ENCODE peak calls at places on chromosomes 11 and 22, in six cellular contexts. L is sigmoid colon, T is colonic mucosa, A is RWPE1, S is heart right ventricle, U is lower lobe of right lung. D is an unnamed sample.

GRCh38 chr11:88183233-88183632 is 8.0 kb upstream of the RAB38 start:
- DNase-seq in L (no peak), T (no peak), A (no peak), U (no peak), S (no peak), D (no peak)

GRCh38 chr11:112837162-112837826 is 123.9 kb upstream of the NCAM1 start:
- DNase-seq in S (peak; percentile 10), T (no peak), U (no peak), A (no peak), L (no peak), D (no peak)

GRCh38 chr22:43821606-43822425 is 9.7 kb upstream of the EFCAB6 start:
- DNase-seq in S (no peak), U (no peak), T (no peak), A (no peak), L (no peak), D (no peak)

GRCh38 chr22:21761086-21761485 is 25.5 kb upstream of the YPEL1 start:
- DNase-seq in U (no peak), A (no peak), S (no peak), T (no peak), L (no peak), D (no peak)

GRCh38 chr11:35144103-35144741 is 5.3 kb downstream of the CD44 start:
- DNase-seq in L (no peak), A (peak; percentile 80), T (no peak), S (no peak), U (no peak), D (no peak)

GRCh38 chr11:133842053-133842452 is 3.3 kb downstream of the SPATA19 start:
- DNase-seq in A (no peak), S (no peak), T (no peak), L (no peak), U (no peak), D (no peak)

GRCh38 chr11:786235-787083 is 3.4 kb downstream of the CEND1 start:
- DNase-seq in A (no peak), L (no peak), U (no peak), T (no peak), S (no peak), D (no peak)

GRCh38 chr22:19819911-19820879 is 34.5 kb downstream of the GNB1L start:
- DNase-seq in S (no peak), T (peak; percentile 11), A (no peak), U (peak; percentile 30), L (peak; percentile 58), D (no peak)

GRCh38 chr22:41904450-41905410 is 10.1 kb downstream of the SHISA8 start:
- DNase-seq in T (no peak), L (no peak), A (no peak), S (no peak), U (no peak), D (no peak)

GRCh38 chr11:44943118-44943517 is 7.6 kb downstream of the TP53I11 start:
- DNase-seq in S (no peak), T (peak; percentile 46), L (no peak), A (no peak), U (peak; percentile 71), D (no peak)

GRCh38 chr11:65310215-65310614 is 4.5 kb upstream of the CDC42EP2 start:
- DNase-seq in T (peak; percentile 52), S (peak; percentile 68), A (no peak), U (no peak), L (no peak), D (no peak)

GRCh38 chr11:35412285-35412684 is 7.1 kb downstream of the SLC1A2 start:
- DNase-seq in L (no peak), U (no peak), S (no peak), A (no peak), T (no peak), D (no peak)

GRCh38 chr11:2321311-2321683 is 19.5 kb downstream of the TSPAN32 start:
- DNase-seq in L (no peak), T (no peak), S (no peak), U (no peak), A (no peak), D (no peak)

GRCh38 chr11:125448136-125448535 is 47.9 kb downstream of the FEZ1 start:
- DNase-seq in A (peak; percentile 30), T (no peak), S (no peak), U (no peak), L (peak; percentile 52), D (no peak)

GRCh38 chr11:119724956-119725355 is 4.0 kb downstream of the NECTIN1 start:
- DNase-seq in U (no peak), A (no peak), S (no peak), T (no peak), L (no peak), D (no peak)

GRCh38 chr22:22410121-22410520 is 98.4 kb downstream of the ZNF280B start:
- DNase-seq in T (no peak), S (peak; percentile 66), L (no peak), U (peak; percentile 66), A (no peak), D (peak; percentile 85)

GRCh38 chr11:108069947-108070346 is 51.4 kb upstream of the ACAT1 start:
- DNase-seq in A (peak; percentile 4), L (no peak), T (no peak), S (no peak), U (no peak), D (no peak)

GRCh38 chr11:61542024-61542461 is 33.5 kb downstream of the LRRC10B start:
- DNase-seq in A (no peak), U (no peak), T (no peak), S (no peak), L (no peak), D (no peak)

GRCh38 chr11:61969838-61970452 is 2.5 kb upstream of the FTH1 start:
- DNase-seq in U (no peak), S (no peak), T (no peak), L (no peak), A (peak; percentile 74), D (no peak)

GRCh38 chr22:40300884-40301672 is 45.2 kb upstream of the ADSL start:
- DNase-seq in A (no peak), U (no peak), L (no peak), S (no peak), T (no peak), D (no peak)

GRCh38 chr11:61706452-61707400 is 26.5 kb downstream of the DAGLA start:
- DNase-seq in T (peak; percentile 50), S (peak; percentile 38), A (no peak), U (no peak), L (no peak), D (no peak)

DNA sequence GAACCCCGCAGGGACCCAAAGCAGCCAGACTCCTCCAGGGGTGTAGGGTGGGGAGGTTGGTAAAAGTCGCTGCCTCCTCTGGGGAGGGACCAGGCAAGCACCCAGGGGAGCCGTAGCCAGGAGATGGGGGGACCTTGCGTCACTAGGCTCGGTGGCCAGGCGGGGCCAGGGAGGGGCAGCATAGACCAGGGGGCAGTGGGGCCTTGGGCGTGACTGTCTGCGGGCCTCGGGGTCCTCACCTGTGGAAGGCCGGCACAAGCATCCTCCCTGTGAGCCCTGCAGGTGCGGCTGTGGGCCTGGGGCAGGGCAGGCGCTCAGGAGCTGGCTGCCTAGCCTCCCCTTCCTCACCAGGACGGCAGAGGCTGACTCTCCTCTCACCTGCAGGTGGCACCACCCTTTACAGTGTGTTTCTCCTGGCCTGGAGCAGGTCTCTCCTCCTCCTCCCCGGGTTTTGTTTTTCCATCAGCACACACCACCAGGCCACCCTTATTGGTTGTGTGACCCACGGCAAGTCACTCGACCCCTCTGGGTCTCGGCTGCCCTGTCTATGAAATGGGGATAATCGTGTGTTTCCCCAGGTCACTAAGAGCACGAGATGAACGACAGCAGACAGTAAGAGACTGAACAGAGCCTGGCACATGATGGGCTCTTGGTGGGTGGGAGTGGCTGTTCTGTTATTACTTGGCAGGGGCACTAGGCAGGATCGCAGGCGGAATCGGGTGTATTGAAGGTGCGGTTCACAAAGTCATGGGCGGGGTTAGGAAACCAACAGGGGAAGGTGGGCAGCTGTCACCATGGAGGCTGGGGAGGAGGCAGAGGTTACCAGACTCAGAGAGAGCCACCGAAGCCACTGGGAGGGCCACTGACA is 52.7 kb downstream of the FLRT1 start:
- DNase-seq in U (no peak), T (no peak), A (no peak), S (no peak), L (no peak), D (no peak)
- TF ChIP-seq CTCF in U (peak; percentile 35), T (no peak), A (peak; percentile 21), S (no peak), L (no peak), D (peak; percentile 12)

DNA sequence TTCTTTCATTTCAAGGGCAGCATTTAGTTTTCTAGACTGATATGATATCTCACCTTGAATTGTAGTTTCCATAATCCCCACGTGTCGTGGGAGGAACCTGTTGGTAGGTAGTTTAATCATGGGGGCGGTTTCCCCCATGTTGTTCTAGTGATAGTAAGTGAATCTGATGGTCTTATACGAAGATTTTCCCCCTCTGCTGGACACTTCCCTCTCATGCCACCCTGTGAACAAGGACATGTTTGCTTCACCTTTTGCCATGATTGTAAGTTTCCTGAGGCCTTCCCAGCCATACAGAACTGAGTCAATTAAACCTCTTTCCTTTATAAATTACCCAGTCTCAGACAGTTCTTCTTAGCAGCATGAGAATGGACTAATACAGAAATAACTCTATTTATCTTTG is 851.1 kb upstream of the FAT3 start:
- DNase-seq in S (no peak), U (no peak), T (no peak), L (no peak), A (no peak), D (no peak)
- TF ChIP-seq CTCF in S (no peak), U (no peak), T (no peak), L (no peak), A (no peak), D (peak; percentile 23)

GRCh38 chr11:116657842-116658825 is 114.7 kb downstream of the BUD13 start:
- DNase-seq in S (no peak), A (no peak), T (no peak), U (no peak), L (no peak), D (no peak)
- TF ChIP-seq CTCF in S (no peak), A (no peak), T (no peak), U (no peak), L (no peak), D (no peak)

GRCh38 chr11:117525866-117526265 is 198.2 kb downstream of the CEP164 start:
- DNase-seq in S (no peak), U (no peak), L (no peak), A (no peak), T (no peak), D (no peak)

GRCh38 chr11:117532568-117532967 is 204.9 kb downstream of the CEP164 start:
- DNase-seq in A (no peak), S (no peak), T (no peak), L (no peak), U (no peak), D (no peak)

GRCh38 chr11:117529767-117530166 is 202.1 kb downstream of the CEP164 start:
- DNase-seq in L (no peak), S (no peak), T (no peak), A (no peak), U (no peak), D (no peak)

GRCh38 chr11:117524784-117525183 is 197.1 kb downstream of the CEP164 start:
- DNase-seq in L (no peak), T (no peak), A (no peak), S (no peak), U (no peak), D (no peak)

DNA sequence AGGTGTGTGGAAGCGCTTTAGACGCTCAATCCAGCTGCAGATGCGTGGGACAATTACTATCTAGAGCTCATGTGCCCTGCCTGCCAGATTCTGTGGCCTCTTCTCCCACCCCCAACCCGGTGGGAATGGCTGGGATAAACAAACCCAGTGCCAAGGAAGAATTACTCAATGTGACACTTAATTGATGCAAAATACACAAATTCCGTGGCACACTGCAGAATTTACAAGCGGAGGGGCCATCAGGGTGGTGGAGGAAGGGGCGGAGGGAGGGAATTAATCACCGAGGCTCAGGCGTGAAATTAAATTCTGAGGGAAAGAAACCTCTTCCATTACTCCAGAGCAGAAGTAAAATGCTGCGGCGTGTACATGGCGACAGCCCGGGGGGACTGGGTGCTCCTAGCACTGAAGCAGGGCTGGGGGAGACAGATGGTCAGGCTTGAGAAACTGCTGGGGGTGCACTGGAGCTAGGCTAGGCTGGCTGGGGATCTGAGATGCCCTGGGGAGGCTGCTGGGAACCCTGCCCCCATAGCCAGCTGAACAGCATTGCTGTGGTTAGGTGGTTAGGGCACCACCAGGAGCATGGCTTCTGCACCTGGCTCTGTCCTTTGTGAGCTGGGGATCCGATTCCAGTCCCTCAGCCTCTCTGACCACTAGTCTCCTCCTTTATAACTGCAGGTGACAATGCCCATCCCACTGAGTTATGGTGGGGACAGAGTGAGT is 200.6 kb downstream of the CEP164 start:
- DNase-seq in U (no peak), T (no peak), S (no peak), A (no peak), L (no peak), D (no peak)
- TF ChIP-seq CTCF in U (no peak), T (no peak), S (no peak), A (no peak), L (no peak), D (no peak)